ENCODE peak calls at places on chromosomes 2 and 18, in nine cellular contexts. B is 8988T; Q is KG1; P is kidney epithelial cell; O is activated T-cell treated with anti-CD3 and anti-CD28 coated beads, Interleukin-2, amount 50 U/mL, for 72 hours; Z is left ventricle myocardium inferior; Y is mammary epithelial cell; N is HTR-8/SVneo; K is stimulated activated CD4-positive, alpha-beta T cell treated with anti-CD3 and anti-CD28 coated beads, Interleukin-1b, Interleukin-23, amount 100 ng/mL, for 48 hours. R is an unnamed sample.

GRCh38 chr2:121377676-121378075 is 92.7 kb upstream of the TFCP2L1 start:
- DNase-seq in B (no peak), Q (no peak), P (peak), O (no peak), Z (no peak), Y (peak), N (no peak), K (no peak), R (no peak)

GRCh38 chr2:134365356-134365755 is 111.5 kb downstream of the MGAT5 start:
- DNase-seq in B (no peak), Q (no peak), P (no peak), O (no peak), Z (no peak), Y (no peak), N (no peak), K (no peak), R (no peak)

GRCh38 chr2:235129856-235130255 is 178.0 kb downstream of the SH3BP4 start:
- DNase-seq in B (no peak), Q (no peak), P (no peak), O (no peak), Z (no peak), Y (no peak), N (no peak), K (no peak), R (no peak)

GRCh38 chr2:204900910-204901309 is 355.6 kb downstream of the PARD3B start:
- DNase-seq in B (no peak), Q (no peak), P (no peak), O (no peak), Z (no peak), Y (peak), N (no peak), K (no peak), R (no peak)

GRCh38 chr2:62724886-62725711 is 19.6 kb downstream of the EHBP1 start:
- DNase-seq in B (peak), Q (no peak), P (no peak), O (peak), Z (peak), Y (no peak), N (peak), K (peak), R (peak)

GRCh38 chr2:46850742-46851141 is 64.9 kb downstream of the MCFD2 start:
- DNase-seq in B (peak), Q (no peak), P (peak), O (no peak), Z (peak), Y (peak), N (peak), K (no peak), R (no peak)

GRCh38 chr2:169080250-169081035 is 11.1 kb downstream of the DHRS9 start:
- DNase-seq in B (no peak), Q (no peak), P (peak), O (no peak), Z (no peak), Y (peak), N (no peak), K (no peak), R (no peak)

GRCh38 chr18:59357928-59358327 is 1.1 kb downstream of the LMAN1 start:
- DNase-seq in B (no peak), Q (no peak), P (peak), O (peak), Z (no peak), Y (peak), N (peak), K (no peak), R (no peak)

GRCh38 chr2:85976106-85976920 is 87.5 kb upstream of the ST3GAL5 start:
- DNase-seq in B (no peak), Q (no peak), P (no peak), O (no peak), Z (peak), Y (no peak), N (no peak), K (no peak), R (no peak)

GRCh38 chr2:68741238-68741637 is 6.6 kb downstream of the ARHGAP25 start:
- DNase-seq in B (no peak), Q (no peak), P (no peak), O (no peak), Z (no peak), Y (peak), N (no peak), K (no peak), R (no peak)

GRCh38 chr2:232588680-232589585 is 38.4 kb downstream of the EIF4E2 start:
- DNase-seq in B (no peak), Q (no peak), P (no peak), O (no peak), Z (peak), Y (peak), N (no peak), K (no peak), R (peak)

GRCh38 chr2:33134086-33134763 is 187.5 kb downstream of the LTBP1 start:
- DNase-seq in B (no peak), Q (no peak), P (peak), O (no peak), Z (peak), Y (peak), N (peak), K (no peak), R (peak)

GRCh38 chr2:68059769-68060525 is 2.9 kb downstream of the C1D start:
- DNase-seq in B (no peak), Q (no peak), P (no peak), O (no peak), Z (no peak), Y (no peak), N (no peak), K (no peak), R (no peak)

GRCh38 chr2:105438104-105438929 is 39.5 kb upstream of the FHL2 start:
- DNase-seq in B (no peak), Q (no peak), P (no peak), O (no peak), Z (peak), Y (no peak), N (peak), K (no peak), R (no peak)

GRCh38 chr2:129895526-129896082 is 83.9 kb upstream of the RAB6C start:
- DNase-seq in B (no peak), Q (no peak), P (no peak), O (no peak), Z (no peak), Y (no peak), N (no peak), K (no peak), R (no peak)

GRCh38 chr2:65576861-65577601 is 144.6 kb upstream of the SPRED2 start:
- DNase-seq in B (peak), Q (no peak), P (peak), O (no peak), Z (no peak), Y (peak), N (peak), K (no peak), R (no peak)

GRCh38 chr2:82259551-82259950 is 1955.0 kb upstream of the LRRTM1 start:
- DNase-seq in B (no peak), Q (no peak), P (no peak), O (no peak), Z (no peak), Y (no peak), N (no peak), K (no peak), R (no peak)

GRCh38 chr2:9640403-9641104 is 9.8 kb upstream of the YWHAQ start:
- DNase-seq in B (no peak), Q (no peak), P (no peak), O (no peak), Z (no peak), Y (no peak), N (no peak), K (no peak), R (no peak)

GRCh38 chr18:75531212-75531850 is 103.8 kb upstream of the SMIM21 start:
- DNase-seq in B (no peak), Q (no peak), P (no peak), O (no peak), Z (no peak), Y (no peak), N (no peak), K (no peak), R (no peak)

GRCh38 chr18:62828091-62828640 is 112.8 kb downstream of the PHLPP1 start:
- DNase-seq in B (no peak), Q (no peak), P (no peak), O (no peak), Z (no peak), Y (no peak), N (no peak), K (no peak), R (no peak)